ENCODE peak calls at places on chromosome X, in five cellular contexts. One of them, this sample, is unnamed. For H3K27me3, the result is how much of the 10 kb centered on the place peaks cover.

GRCh38 chrX:46279925-46280313 is 265.3 kb downstream of the ZNF674 start:
- DNase-seq in H7: no peak
- DNase-seq in dorsolateral prefrontal cortex: no peak
- DNase-seq in pancreas: no peak
- DNase-seq in trophoblast cell: no peak
- DNase-seq in this sample: no peak

GRCh38 chrX:39577206-39577605 is 520.6 kb downstream of the BCOR start:
- DNase-seq in trophoblast cell: no peak
- DNase-seq in H7: no peak
- DNase-seq in pancreas: no peak
- DNase-seq in dorsolateral prefrontal cortex: no peak
- DNase-seq in this sample: no peak

GRCh38 chrX:144293229-144293628 is 409.4 kb downstream of the UBE2NL start:
- DNase-seq in dorsolateral prefrontal cortex: no peak
- DNase-seq in pancreas: no peak
- DNase-seq in H7: no peak
- DNase-seq in trophoblast cell: no peak
- DNase-seq in this sample: no peak

GRCh38 chrX:155767101-155767878 is 113.9 kb upstream of the VAMP7 start:
- DNase-seq in pancreas: peak
- DNase-seq in H7: peak
- DNase-seq in dorsolateral prefrontal cortex: peak
- DNase-seq in trophoblast cell: no peak
- DNase-seq in this sample: peak

GRCh38 chrX:9341305-9342201 is 123.3 kb upstream of the TBL1X start:
- DNase-seq in trophoblast cell: no peak
- DNase-seq in dorsolateral prefrontal cortex: no peak
- DNase-seq in H7: peak
- DNase-seq in pancreas: peak
- DNase-seq in this sample: peak

GRCh38 chrX:38117485-38117884 is 103.2 kb downstream of the SRPX start:
- DNase-seq in dorsolateral prefrontal cortex: no peak
- DNase-seq in pancreas: peak
- DNase-seq in H7: no peak
- DNase-seq in trophoblast cell: no peak
- DNase-seq in this sample: no peak

GRCh38 chrX:24493740-24494543 is 28.9 kb downstream of the PDK3 start:
- DNase-seq in trophoblast cell: no peak
- DNase-seq in pancreas: no peak
- DNase-seq in dorsolateral prefrontal cortex: no peak
- DNase-seq in H7: peak
- DNase-seq in this sample: no peak

GRCh38 chrX:46770817-46771163 is 11.9 kb upstream of the SLC9A7 start:
- DNase-seq in trophoblast cell: peak
- DNase-seq in dorsolateral prefrontal cortex: no peak
- DNase-seq in H7: no peak
- DNase-seq in pancreas: no peak
- DNase-seq in this sample: no peak

GRCh38 chrX:103310592-103311400 is at the start of gene BEX2:
- DNase-seq in pancreas: peak
- DNase-seq in dorsolateral prefrontal cortex: peak
- DNase-seq in H7: peak
- DNase-seq in trophoblast cell: peak
- DNase-seq in this sample: peak

GRCh38 chrX:39492495-39493162 is 605.1 kb downstream of the BCOR start:
- DNase-seq in H7: no peak
- DNase-seq in pancreas: no peak
- DNase-seq in trophoblast cell: no peak
- DNase-seq in dorsolateral prefrontal cortex: peak
- DNase-seq in this sample: no peak

GRCh38 chrX:96704661-96705060 is 20.0 kb downstream of the DIAPH2 start:
- DNase-seq in H7: no peak
- DNase-seq in dorsolateral prefrontal cortex: no peak
- DNase-seq in pancreas: no peak
- DNase-seq in trophoblast cell: no peak
- DNase-seq in this sample: no peak

GRCh38 chrX:19904778-19905367 is 17.5 kb upstream of the SH3KBP1 start:
- DNase-seq in trophoblast cell: no peak
- DNase-seq in H7: peak
- DNase-seq in pancreas: peak
- DNase-seq in dorsolateral prefrontal cortex: no peak
- DNase-seq in this sample: peak

GRCh38 chrX:30220646-30221045 is 5.3 kb downstream of the MAGEB2 start:
- DNase-seq in dorsolateral prefrontal cortex: no peak
- DNase-seq in pancreas: no peak
- DNase-seq in trophoblast cell: peak
- DNase-seq in H7: no peak
- DNase-seq in this sample: no peak

GRCh38 chrX:10949541-10949940 is 161.6 kb upstream of the HCCS start:
- DNase-seq in H7: no peak
- DNase-seq in trophoblast cell: no peak
- DNase-seq in dorsolateral prefrontal cortex: no peak
- DNase-seq in pancreas: no peak
- DNase-seq in this sample: no peak

GRCh38 chrX:149185087-149185486 is 320.0 kb downstream of the IDS start:
- DNase-seq in H7: no peak
- DNase-seq in dorsolateral prefrontal cortex: no peak
- DNase-seq in pancreas: no peak
- DNase-seq in trophoblast cell: no peak
- DNase-seq in this sample: no peak

GRCh38 chrX:22433292-22434070 is 160.8 kb downstream of the CBLL2 start:
- DNase-seq in dorsolateral prefrontal cortex: no peak
- DNase-seq in pancreas: no peak
- DNase-seq in trophoblast cell: no peak
- DNase-seq in H7: no peak
- DNase-seq in this sample: peak

GRCh38 chrX:31099536-31100090 is 27.8 kb upstream of the FTHL17 start:
- DNase-seq in dorsolateral prefrontal cortex: no peak
- DNase-seq in trophoblast cell: peak
- DNase-seq in H7: no peak
- DNase-seq in pancreas: no peak
- DNase-seq in this sample: no peak

GRCh38 chrX:45748443-45748842 is 547.8 kb upstream of the DIPK2B start:
- DNase-seq in trophoblast cell: no peak
- DNase-seq in dorsolateral prefrontal cortex: no peak
- DNase-seq in H7: no peak
- DNase-seq in pancreas: no peak
- DNase-seq in this sample: no peak

GRCh38 chrX:3577551-3577950 is 135.9 kb downstream of the PRKX start:
- DNase-seq in H7: no peak
- DNase-seq in dorsolateral prefrontal cortex: no peak
- DNase-seq in trophoblast cell: no peak
- DNase-seq in pancreas: no peak
- DNase-seq in this sample: no peak

GRCh38 chrX:27889878-27890277 is 82.1 kb downstream of the MAGEB10 start:
- DNase-seq in dorsolateral prefrontal cortex: no peak
- DNase-seq in H7: no peak
- DNase-seq in pancreas: no peak
- DNase-seq in trophoblast cell: no peak
- DNase-seq in this sample: no peak

GRCh38 chrX:11647048-11647650 is 18.6 kb downstream of the ARHGAP6 start:
- DNase-seq in H7: no peak
- DNase-seq in pancreas: no peak
- DNase-seq in dorsolateral prefrontal cortex: no peak
- DNase-seq in trophoblast cell: no peak
- DNase-seq in this sample: no peak

GRCh38 chrX:118603981-118604380 is 108.4 kb downstream of the DOCK11 start:
- DNase-seq in trophoblast cell: peak
- DNase-seq in pancreas: peak
- DNase-seq in H7: peak
- DNase-seq in dorsolateral prefrontal cortex: peak
- DNase-seq in this sample: peak

GRCh38 chrX:10855845-10856244 is 235.5 kb upstream of the MID1 start:
- DNase-seq in pancreas: no peak
- DNase-seq in trophoblast cell: no peak
- DNase-seq in dorsolateral prefrontal cortex: no peak
- DNase-seq in H7: no peak
- DNase-seq in this sample: peak

GRCh38 chrX:38304010-38304409 is 23.3 kb downstream of the RPGR start:
- DNase-seq in pancreas: no peak
- DNase-seq in H7: no peak
- DNase-seq in dorsolateral prefrontal cortex: no peak
- DNase-seq in trophoblast cell: no peak
- DNase-seq in this sample: peak

GRCh38 chrX:36364262-36364661 is 444.7 kb downstream of the CFAP47 start:
- DNase-seq in H7: no peak
- DNase-seq in trophoblast cell: no peak
- DNase-seq in dorsolateral prefrontal cortex: no peak
- DNase-seq in pancreas: no peak
- DNase-seq in this sample: no peak
- H3K27me3 ChIP-seq in H7: under half
- H3K27me3 ChIP-seq in trophoblast cell: under half
- H3K27me3 ChIP-seq in dorsolateral prefrontal cortex: under half
- H3K27me3 ChIP-seq in pancreas: under half
- H3K27me3 ChIP-seq in this sample: under half

GRCh38 chrX:140510895-140511295 is 6.0 kb upstream of the SOX3 start:
- DNase-seq in dorsolateral prefrontal cortex: no peak
- DNase-seq in H7: peak
- DNase-seq in pancreas: no peak
- DNase-seq in trophoblast cell: no peak
- DNase-seq in this sample: no peak
- H3K27me3 ChIP-seq in dorsolateral prefrontal cortex: under half
- H3K27me3 ChIP-seq in H7: half or more
- H3K27me3 ChIP-seq in pancreas: under half
- H3K27me3 ChIP-seq in trophoblast cell: under half
- H3K27me3 ChIP-seq in this sample: half or more

GRCh38 chrX:41373989-41374606 is 40.1 kb downstream of the DDX3X start:
- DNase-seq in H7: no peak
- DNase-seq in dorsolateral prefrontal cortex: no peak
- DNase-seq in trophoblast cell: no peak
- DNase-seq in pancreas: no peak
- DNase-seq in this sample: no peak

GRCh38 chrX:41369152-41369551 is 35.2 kb downstream of the DDX3X start:
- DNase-seq in H7: no peak
- DNase-seq in dorsolateral prefrontal cortex: no peak
- DNase-seq in trophoblast cell: no peak
- DNase-seq in pancreas: no peak
- DNase-seq in this sample: no peak
- H3K27me3 ChIP-seq in H7: under half
- H3K27me3 ChIP-seq in dorsolateral prefrontal cortex: under half
- H3K27me3 ChIP-seq in trophoblast cell: under half
- H3K27me3 ChIP-seq in pancreas: under half
- H3K27me3 ChIP-seq in this sample: under half

GRCh38 chrX:65576160-65576559 is 41.6 kb upstream of the LAS1L start:
- DNase-seq in H7: no peak
- DNase-seq in trophoblast cell: no peak
- DNase-seq in dorsolateral prefrontal cortex: no peak
- DNase-seq in pancreas: no peak
- DNase-seq in this sample: no peak
- H3K27me3 ChIP-seq in H7: under half
- H3K27me3 ChIP-seq in trophoblast cell: under half
- H3K27me3 ChIP-seq in dorsolateral prefrontal cortex: under half
- H3K27me3 ChIP-seq in pancreas: under half
- H3K27me3 ChIP-seq in this sample: under half

This sample was measured in cardiac muscle cell.